ENCODE peak calls at places on chromosome 1, in ten cellular contexts. L, R, E, A, N, Y, B, P, Z and W are unnamed samples.
A peak's percentile ranks its signal among the peaks of the same experiment; 100 is the strongest.

GRCh38 chr1:19643113-19643512 is 998 bp upstream of the NBL1 start:
- DNase-seq in L (no peak), R (no peak), E (peak; percentile 31), A (no peak), N (no peak), Y (no peak), B (no peak), P (no peak), Z (no peak), W (no peak)

GRCh38 chr1:154006136-154006535 is 15.6 kb downstream of the RPS27 start:
- DNase-seq in L (no peak), R (no peak), E (no peak), A (no peak), N (no peak), Y (no peak), B (no peak), P (no peak), Z (no peak), W (no peak)

GRCh38 chr1:198672124-198672523 is 33.3 kb downstream of the PTPRC start:
- DNase-seq in L (no peak), R (peak; percentile 48), E (no peak), A (no peak), N (no peak), Y (no peak), B (no peak), P (no peak), Z (no peak), W (no peak)

GRCh38 chr1:175808573-175808972 is 65.2 kb upstream of the TNR start:
- DNase-seq in L (peak; percentile 62), R (no peak), E (no peak), A (no peak), N (no peak), Y (no peak), B (no peak), P (no peak), Z (peak; percentile 23), W (no peak)

GRCh38 chr1:156641761-156642264 is at the start of gene BCAN:
- DNase-seq in L (peak; percentile 89), R (no peak), E (peak; percentile 28), A (peak; percentile 23), N (no peak), Y (no peak), B (no peak), P (no peak), Z (peak; percentile 25), W (peak; percentile 27)

GRCh38 chr1:26281971-26282693 is 2.2 kb downstream of the SH3BGRL3 start:
- DNase-seq in L (peak; percentile 92), R (no peak), E (peak; percentile 27), A (peak; percentile 22), N (no peak), Y (no peak), B (no peak), P (no peak), Z (no peak), W (no peak)

GRCh38 chr1:204751883-204752687 is 66.5 kb upstream of the LRRN2 start:
- DNase-seq in L (peak; percentile 61), R (no peak), E (no peak), A (no peak), N (no peak), Y (no peak), B (no peak), P (no peak), Z (no peak), W (no peak)

GRCh38 chr1:116855220-116855619 is 54.5 kb upstream of the PTGFRN start:
- DNase-seq in L (no peak), R (no peak), E (no peak), A (no peak), N (no peak), Y (no peak), B (no peak), P (no peak), Z (peak; percentile 72), W (peak; percentile 59)